ENCODE peak calls at places on chromosomes 7 and 10, in four cellular contexts. One of them, this sample, is unnamed.

GRCh38 chr10:12828736-12829135 is 172.8 kb downstream of the CCDC3 start:
- DNase-seq in K562: no peak
- DNase-seq in HepG2: no peak
- DNase-seq in WTC11: no peak
- DNase-seq in this sample: no peak

GRCh38 chr10:22475857-22476600 is 130.7 kb downstream of the SPAG6 start:
- DNase-seq in HepG2: no peak
- DNase-seq in WTC11: peak
- DNase-seq in K562: no peak
- DNase-seq in this sample: no peak

GRCh38 chr7:100374601-100375000 is 1.3 kb downstream of the PILRA start:
- DNase-seq in K562: no peak
- DNase-seq in HepG2: no peak
- DNase-seq in WTC11: no peak
- DNase-seq in this sample: no peak

GRCh38 chr7:106370542-106370941 is 85.8 kb upstream of the NAMPT start:
- DNase-seq in K562: no peak
- DNase-seq in HepG2: no peak
- DNase-seq in WTC11: no peak
- DNase-seq in this sample: no peak

GRCh38 chr7:111690364-111691111 is 128.2 kb upstream of the IMMP2L start:
- DNase-seq in HepG2: no peak
- DNase-seq in K562: no peak
- DNase-seq in WTC11: no peak
- DNase-seq in this sample: no peak

GRCh38 chr10:17375936-17376584 is 78.3 kb downstream of the ST8SIA6 start:
- DNase-seq in HepG2: peak
- DNase-seq in K562: peak
- DNase-seq in WTC11: peak
- DNase-seq in this sample: peak

GRCh38 chr10:90930070-90930837 is 9.4 kb upstream of the ANKRD1 start:
- DNase-seq in K562: no peak
- DNase-seq in HepG2: peak
- DNase-seq in WTC11: no peak
- DNase-seq in this sample: peak

GRCh38 chr7:29328811-29329210 is 134.2 kb downstream of the CHN2 start:
- DNase-seq in WTC11: no peak
- DNase-seq in K562: no peak
- DNase-seq in HepG2: no peak
- DNase-seq in this sample: no peak

GRCh38 chr7:76262683-76263402 is 39.6 kb upstream of the HSPB1 start:
- DNase-seq in WTC11: peak
- DNase-seq in K562: peak
- DNase-seq in HepG2: peak
- DNase-seq in this sample: peak

GRCh38 chr10:24393206-24393605 is 184.3 kb downstream of the KIAA1217 start:
- DNase-seq in WTC11: no peak
- DNase-seq in HepG2: no peak
- DNase-seq in K562: no peak
- DNase-seq in this sample: no peak

GRCh38 chr10:116866987-116867595 is 17.8 kb downstream of the ENO4 start:
- DNase-seq in HepG2: no peak
- DNase-seq in WTC11: no peak
- DNase-seq in K562: no peak
- DNase-seq in this sample: no peak

GRCh38 chr10:21831986-21832735 is 171.4 kb downstream of the DNAJC1 start:
- DNase-seq in WTC11: no peak
- DNase-seq in HepG2: no peak
- DNase-seq in K562: no peak
- DNase-seq in this sample: no peak

GRCh38 chr10:129951251-129951808 is 12.7 kb downstream of the EBF3 start:
- DNase-seq in WTC11: no peak
- DNase-seq in HepG2: no peak
- DNase-seq in K562: no peak
- DNase-seq in this sample: no peak

GRCh38 chr7:1961776-1962276 is 270.9 kb downstream of the MAD1L1 start:
- DNase-seq in WTC11: no peak
- DNase-seq in K562: no peak
- DNase-seq in HepG2: no peak
- DNase-seq in this sample: no peak

GRCh38 chr7:6530626-6531491 is 20.4 kb downstream of the GRID2IP start:
- DNase-seq in WTC11: peak
- DNase-seq in K562: peak
- DNase-seq in HepG2: no peak
- DNase-seq in this sample: no peak

GRCh38 chr7:5450549-5451327 is 27.1 kb upstream of the TNRC18 start:
- DNase-seq in WTC11: peak
- DNase-seq in K562: peak
- DNase-seq in HepG2: peak
- DNase-seq in this sample: peak

GRCh38 chr10:78559514-78560392 is 509.0 kb upstream of the ZMIZ1 start:
- DNase-seq in K562: no peak
- DNase-seq in HepG2: no peak
- DNase-seq in WTC11: no peak
- DNase-seq in this sample: no peak

GRCh38 chr10:36676321-36677169 is 448.9 kb upstream of the ANKRD30A start:
- DNase-seq in HepG2: no peak
- DNase-seq in K562: no peak
- DNase-seq in WTC11: no peak
- DNase-seq in this sample: no peak

GRCh38 chr7:7237978-7238267 is 55.6 kb downstream of the C1GALT1 start:
- DNase-seq in HepG2: no peak
- DNase-seq in WTC11: no peak
- DNase-seq in K562: no peak
- DNase-seq in this sample: no peak

GRCh38 chr10:5288359-5288758 is 76.4 kb upstream of the UCN3 start:
- DNase-seq in K562: no peak
- DNase-seq in WTC11: no peak
- DNase-seq in HepG2: no peak
- DNase-seq in this sample: no peak

GRCh38 chr10:5293691-5294550 is 70.8 kb upstream of the UCN3 start:
- DNase-seq in HepG2: peak
- DNase-seq in K562: peak
- DNase-seq in WTC11: peak
- DNase-seq in this sample: peak

GRCh38 chr10:5297466-5297865 is 67.3 kb upstream of the UCN3 start:
- DNase-seq in K562: no peak
- DNase-seq in WTC11: no peak
- DNase-seq in HepG2: no peak
- DNase-seq in this sample: no peak

GRCh38 chr10:5291501-5292195 is 73.1 kb upstream of the UCN3 start:
- DNase-seq in HepG2: peak
- DNase-seq in WTC11: no peak
- DNase-seq in K562: peak
- DNase-seq in this sample: peak

GRCh38 chr10:5292196-5292735 is 72.5 kb upstream of the UCN3 start:
- DNase-seq in HepG2: no peak
- DNase-seq in K562: no peak
- DNase-seq in WTC11: no peak
- DNase-seq in this sample: peak
- TF ChIP-seq HMGXB4 in HepG2: no peak
- TF ChIP-seq HMGXB4 in K562: no peak
- TF ChIP-seq HMGXB4 in WTC11: no peak
- TF ChIP-seq HMGXB4 in this sample: peak

GRCh38 chr7:156612930-156613329 is 27.6 kb upstream of the RNF32 start:
- DNase-seq in K562: no peak
- DNase-seq in HepG2: no peak
- DNase-seq in WTC11: no peak
- DNase-seq in this sample: no peak
- TF ChIP-seq HMGXB4 in K562: no peak
- TF ChIP-seq HMGXB4 in HepG2: no peak
- TF ChIP-seq HMGXB4 in WTC11: no peak
- TF ChIP-seq HMGXB4 in this sample: no peak

GRCh38 chr10:46223064-46223480 is 63.7 kb upstream of the ANTXRL start:
- DNase-seq in K562: no peak
- DNase-seq in HepG2: no peak
- DNase-seq in WTC11: no peak
- DNase-seq in this sample: no peak
- TF ChIP-seq HMGXB4 in K562: no peak
- TF ChIP-seq HMGXB4 in HepG2: no peak
- TF ChIP-seq HMGXB4 in WTC11: no peak
- TF ChIP-seq HMGXB4 in this sample: no peak

GRCh38 chr7:151769189-151769821 is 107.6 kb downstream of the PRKAG2 start:
- DNase-seq in WTC11: no peak
- DNase-seq in K562: no peak
- DNase-seq in HepG2: no peak
- DNase-seq in this sample: no peak
- TF ChIP-seq HMGXB4 in WTC11: no peak
- TF ChIP-seq HMGXB4 in K562: no peak
- TF ChIP-seq HMGXB4 in HepG2: no peak
- TF ChIP-seq HMGXB4 in this sample: no peak

DNA sequence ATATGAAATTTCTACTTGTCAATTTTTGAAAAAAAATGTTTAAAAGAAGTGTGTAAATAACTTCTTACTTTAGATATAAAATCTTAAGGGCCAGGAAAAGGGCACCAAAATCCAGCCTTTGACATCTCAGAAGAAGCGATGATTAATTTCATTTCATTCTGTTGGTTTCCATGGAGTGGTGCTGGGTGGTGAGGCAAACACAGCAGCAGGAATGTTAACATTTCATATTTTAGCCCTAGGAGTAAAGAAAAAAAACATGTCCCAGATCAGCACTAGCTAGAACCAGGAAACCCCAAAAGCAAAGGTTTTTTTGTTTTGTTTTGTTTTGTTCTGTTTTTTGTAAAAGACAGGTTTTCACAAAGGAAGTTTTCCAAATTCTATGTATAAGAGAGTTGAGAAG is 298.8 kb upstream of the C7orf33 start:
- DNase-seq in WTC11: no peak
- DNase-seq in HepG2: no peak
- DNase-seq in K562: no peak
- DNase-seq in this sample: no peak
- TF ChIP-seq HMGXB4 in WTC11: no peak
- TF ChIP-seq HMGXB4 in HepG2: no peak
- TF ChIP-seq HMGXB4 in K562: no peak
- TF ChIP-seq HMGXB4 in this sample: no peak

This sample was measured in A549.